ENCODE peak calls at places on chromosomes 3 and 15, in eight cellular contexts. P, N, S, I, E, U, D and W are unnamed samples.

GRCh38 chr15:70672081-70672480 is 91.3 kb downstream of the UACA start:
- DNase-seq in N (no peak), D (no peak), E (peak), I (peak), U (no peak), S (no peak), P (no peak), W (peak)

GRCh38 chr15:89917442-89918085 is 4.8 kb upstream of the ARPIN start:
- DNase-seq in N (no peak), P (no peak), E (no peak), U (no peak), S (no peak), D (no peak), I (no peak), W (peak)

GRCh38 chr15:53445531-53445930 is 313.9 kb downstream of the WDR72 start:
- DNase-seq in S (no peak), U (no peak), I (no peak), P (no peak), D (no peak), E (no peak), N (no peak), W (no peak)

GRCh38 chr15:44207643-44208042 is 12.6 kb upstream of the FRMD5 start:
- DNase-seq in U (no peak), D (no peak), P (no peak), S (no peak), I (peak), E (no peak), N (no peak), W (peak)

GRCh38 chr3:9912294-9912935 is 4.5 kb upstream of the IL17RC start:
- DNase-seq in S (no peak), I (peak), N (no peak), U (no peak), P (no peak), E (peak), D (no peak), W (peak)

GRCh38 chr3:124283644-124284008 is 291.7 kb upstream of the ROPN1 start:
- DNase-seq in P (no peak), U (no peak), I (no peak), N (no peak), E (no peak), S (no peak), D (no peak), W (no peak)

GRCh38 chr3:97970929-97971460 is 1.2 kb downstream of the RIOX2 start:
- DNase-seq in P (no peak), D (no peak), N (no peak), U (no peak), I (no peak), E (no peak), S (no peak), W (no peak)

GRCh38 chr3:37054370-37054769 is 61.1 kb downstream of the MLH1 start:
- DNase-seq in I (peak), S (peak), D (no peak), N (no peak), E (no peak), P (peak), U (no peak), W (peak)

GRCh38 chr3:182787302-182788036 is 5.8 kb upstream of the ATP11B start:
- DNase-seq in N (no peak), I (peak), U (no peak), S (no peak), D (no peak), P (no peak), E (no peak), W (no peak)